ENCODE peak calls at places on chromosomes 5 and 9, in nine cellular contexts. R is type B pancreatic cell, L is amniotic stem cell, W is mucosa of gallbladder, M is RWPE1, U is pons, E is epithelial cell of esophagus, G is sciatic nerve, O is nephron progenitor cell. J is an unnamed sample.

GRCh38 chr9:136007276-136007675 is 46.1 kb upstream of the UBAC1 start:
- DNase-seq in R (no peak), L (no peak), W (no peak), M (no peak), U (no peak), E (no peak), G (no peak), O (no peak), J (no peak)

GRCh38 chr5:137122075-137122474 is 377.1 kb downstream of the SPOCK1 start:
- DNase-seq in R (no peak), L (no peak), W (no peak), M (no peak), U (no peak), E (no peak), G (no peak), O (no peak), J (peak; percentile 36)

GRCh38 chr9:121206516-121207370 is 5.1 kb upstream of the RAB14 start:
- DNase-seq in R (no peak), L (no peak), W (no peak), M (no peak), U (no peak), E (no peak), G (no peak), O (no peak), J (no peak)

GRCh38 chr5:57442080-57442839 is 40.4 kb downstream of the ACTBL2 start:
- DNase-seq in R (no peak), L (peak; percentile 65), W (no peak), M (peak; percentile 42), U (no peak), E (peak; percentile 70), G (no peak), O (no peak), J (no peak)

GRCh38 chr5:2003690-2004365 is 121.1 kb upstream of the IRX4 start:
- DNase-seq in R (no peak), L (no peak), W (no peak), M (no peak), U (no peak), E (no peak), G (no peak), O (no peak), J (no peak)

GRCh38 chr5:154755361-154756202 is at the start of gene LARP1:
- DNase-seq in R (peak; percentile 73), L (no peak), W (no peak), M (peak; percentile 37), U (no peak), E (peak; percentile 32), G (peak; percentile 70), O (peak; percentile 61), J (no peak)

GRCh38 chr9:109001275-109001676 is 12.0 kb downstream of the CTNNAL1 start:
- DNase-seq in R (no peak), L (no peak), W (no peak), M (peak; percentile 89), U (no peak), E (peak; percentile 80), G (no peak), O (no peak), J (no peak)

GRCh38 chr9:135065804-135066203 is 21.7 kb upstream of the OLFM1 start:
- DNase-seq in R (no peak), L (no peak), W (no peak), M (no peak), U (no peak), E (no peak), G (no peak), O (no peak), J (peak; percentile 26)

GRCh38 chr5:172274951-172275753 is 8.4 kb downstream of the UBTD2 start:
- DNase-seq in R (no peak), L (no peak), W (no peak), M (peak; percentile 64), U (no peak), E (peak; percentile 93), G (no peak), O (no peak), J (no peak)

GRCh38 chr9:128091144-128091543 is 23.1 kb downstream of the SLC25A25 start:
- DNase-seq in R (no peak), L (peak; percentile 45), W (peak; percentile 71), M (no peak), U (peak; percentile 87), E (peak; percentile 45), G (peak; percentile 84), O (peak; percentile 73), J (peak; percentile 82)

GRCh38 chr5:157449011-157449723 is 10.8 kb upstream of the NIPAL4 start:
- DNase-seq in R (no peak), L (no peak), W (peak; percentile 68), M (no peak), U (peak; percentile 66), E (peak; percentile 51), G (no peak), O (no peak), J (peak; percentile 73)

GRCh38 chr9:126709241-126709640 is 95.5 kb downstream of the LMX1B start:
- DNase-seq in R (no peak), L (no peak), W (no peak), M (no peak), U (no peak), E (no peak), G (no peak), O (no peak), J (no peak)

GRCh38 chr5:34854459-34855174 is 15.7 kb downstream of the TTC23L start:
- DNase-seq in R (no peak), L (no peak), W (no peak), M (no peak), U (no peak), E (no peak), G (no peak), O (no peak), J (no peak)

GRCh38 chr9:94772654-94773303 is 46.3 kb downstream of the AOPEP start:
- DNase-seq in R (no peak), L (no peak), W (no peak), M (no peak), U (peak; percentile 94), E (no peak), G (no peak), O (no peak), J (no peak)

GRCh38 chr9:83234541-83234940 is 171.6 kb upstream of the RASEF start:
- DNase-seq in R (no peak), L (no peak), W (no peak), M (no peak), U (no peak), E (no peak), G (no peak), O (no peak), J (no peak)

GRCh38 chr5:77607324-77607723 is 31.2 kb downstream of the OTP start:
- DNase-seq in R (no peak), L (no peak), W (no peak), M (no peak), U (no peak), E (no peak), G (no peak), O (no peak), J (no peak)

GRCh38 chr9:106326493-106326892 is 536.5 kb upstream of the ZNF462 start:
- DNase-seq in R (no peak), L (no peak), W (no peak), M (no peak), U (no peak), E (no peak), G (no peak), O (no peak), J (no peak)

GRCh38 chr9:129407905-129408452 is 212.9 kb downstream of the C9orf50 start:
- DNase-seq in R (no peak), L (no peak), W (no peak), M (no peak), U (no peak), E (no peak), G (no peak), O (no peak), J (no peak)

GRCh38 chr9:81613002-81613750 is 76.2 kb downstream of the TLE1 start:
- DNase-seq in R (no peak), L (peak; percentile 46), W (peak; percentile 51), M (no peak), U (no peak), E (no peak), G (peak; percentile 80), O (no peak), J (no peak)

GRCh38 chr5:171577940-171578856 is 158.8 kb downstream of the FGF18 start:
- DNase-seq in R (peak; percentile 47), L (no peak), W (no peak), M (no peak), U (no peak), E (no peak), G (peak; percentile 77), O (peak; percentile 40), J (no peak)

GRCh38 chr9:71285191-71285656 is 163.8 kb upstream of the TRPM3 start:
- DNase-seq in R (no peak), L (peak; percentile 52), W (peak; percentile 62), M (peak; percentile 54), U (peak; percentile 90), E (peak; percentile 73), G (no peak), O (peak; percentile 46), J (no peak)

GRCh38 chr5:41787257-41787656 is 83.0 kb downstream of the OXCT1 start:
- DNase-seq in R (no peak), L (no peak), W (no peak), M (no peak), U (no peak), E (no peak), G (no peak), O (no peak), J (no peak)

GRCh38 chr5:145937432-145938250 is 1.3 kb downstream of the SH3RF2 start:
- DNase-seq in R (no peak), L (no peak), W (peak; percentile 42), M (peak; percentile 97), U (no peak), E (peak; percentile 95), G (no peak), O (no peak), J (no peak)

GRCh38 chr5:6633469-6634326 is 458 bp downstream of the SRD5A1 start:
- DNase-seq in R (peak; percentile 76), L (peak; percentile 59), W (peak; percentile 32), M (peak; percentile 20), U (no peak), E (peak; percentile 21), G (peak; percentile 69), O (peak; percentile 72), J (peak; percentile 78)

GRCh38 chr9:37289631-37290030 is 132.9 kb upstream of the GRHPR start:
- DNase-seq in R (no peak), L (no peak), W (no peak), M (no peak), U (no peak), E (no peak), G (no peak), O (no peak), J (no peak)

GRCh38 chr5:84257061-84257460 is 127.6 kb downstream of the EDIL3 start:
- DNase-seq in R (no peak), L (no peak), W (no peak), M (no peak), U (no peak), E (no peak), G (no peak), O (no peak), J (no peak)

GRCh38 chr9:85501474-85501873 is 240.3 kb downstream of the AGTPBP1 start:
- DNase-seq in R (no peak), L (no peak), W (no peak), M (no peak), U (no peak), E (no peak), G (no peak), O (no peak), J (no peak)

GRCh38 chr9:10678790-10679189 is 66.0 kb upstream of the PTPRD start:
- DNase-seq in R (no peak), L (no peak), W (no peak), M (peak; percentile 4), U (no peak), E (peak; percentile 77), G (no peak), O (no peak), J (no peak)

GRCh38 chr5:93929146-93929545 is 187.7 kb upstream of the POU5F2 start:
- DNase-seq in R (no peak), L (no peak), W (no peak), M (no peak), U (no peak), E (no peak), G (no peak), O (no peak), J (no peak)

GRCh38 chr9:18142964-18143363 is 331.0 kb upstream of the ADAMTSL1 start:
- DNase-seq in R (no peak), L (no peak), W (no peak), M (no peak), U (peak; percentile 13), E (peak; percentile 31), G (no peak), O (no peak), J (no peak)

GRCh38 chr5:112201141-112201540 is 217.9 kb downstream of the EPB41L4A start:
- DNase-seq in R (no peak), L (no peak), W (no peak), M (no peak), U (peak; percentile 66), E (no peak), G (no peak), O (no peak), J (no peak)